ENCODE peak calls at places on chromosomes 6 and 20, in four cellular contexts. O is right cardiac atrium, T is heart left ventricle, B is ascending aorta. A is an unnamed sample.

GRCh38 chr6:75601608-75602163 is at the start of gene SENP6:
- DNase-seq in O (peak; percentile 86), T (peak; percentile 90), B (peak; percentile 18), A (peak; percentile 8)

GRCh38 chr6:89122625-89123024 is 4.8 kb upstream of the SRSF12 start:
- DNase-seq in O (no peak), T (no peak), B (no peak), A (no peak)

GRCh38 chr6:132382630-132383175 is 18.6 kb downstream of the MOXD1 start:
- DNase-seq in O (no peak), T (no peak), B (no peak), A (no peak)

GRCh38 chr6:40148882-40149573 is 214.8 kb upstream of the MOCS1 start:
- DNase-seq in O (no peak), T (no peak), B (no peak), A (no peak)

GRCh38 chr6:868212-868611 is 175.3 kb upstream of the EXOC2 start:
- DNase-seq in O (no peak), T (no peak), B (no peak), A (no peak)

GRCh38 chr6:19662911-19663310 is 174.3 kb upstream of the ID4 start:
- DNase-seq in O (no peak), T (no peak), B (no peak), A (no peak)

GRCh38 chr6:43723737-43724295 is 36.2 kb upstream of the MRPS18A start:
- DNase-seq in O (peak; percentile 67), T (peak; percentile 66), B (no peak), A (no peak)

GRCh38 chr6:92159046-92159445 is 1260.3 kb downstream of the EPHA7 start:
- DNase-seq in O (no peak), T (no peak), B (no peak), A (no peak)

GRCh38 chr6:55456016-55456415 is 123.0 kb downstream of the HMGCLL1 start:
- DNase-seq in O (no peak), T (no peak), B (no peak), A (no peak)

GRCh38 chr20:32841174-32841573 is 17.5 kb upstream of the EFCAB8 start:
- DNase-seq in O (no peak), T (no peak), B (no peak), A (no peak)

GRCh38 chr20:47258745-47259695 is 97.5 kb downstream of the ZMYND8 start:
- DNase-seq in O (peak; percentile 69), T (peak; percentile 83), B (no peak), A (peak; percentile 34)

GRCh38 chr6:167760979-167761793 is 65.5 kb upstream of the AFDN start:
- DNase-seq in O (peak; percentile 77), T (no peak), B (no peak), A (no peak)

GRCh38 chr6:112113371-112113770 is 26.0 kb downstream of the FAM229B start:
- DNase-seq in O (no peak), T (no peak), B (no peak), A (no peak)

GRCh38 chr20:555933-556332 is 12.3 kb upstream of the CSNK2A1 start:
- DNase-seq in O (no peak), T (peak; percentile 63), B (no peak), A (no peak)

GRCh38 chr6:22444335-22444734 is 125.0 kb upstream of the HDGFL1 start:
- DNase-seq in O (no peak), T (no peak), B (no peak), A (no peak)

GRCh38 chr20:4883546-4883945 is 117.8 kb downstream of the SLC23A2 start:
- DNase-seq in O (no peak), T (no peak), B (no peak), A (no peak)

GRCh38 chr6:139165324-139165723 is 30.4 kb downstream of the HECA start:
- DNase-seq in O (no peak), T (no peak), B (no peak), A (no peak)

GRCh38 chr6:170153436-170154319 is 137.2 kb downstream of the DLL1 start:
- DNase-seq in O (no peak), T (no peak), B (no peak), A (no peak)

GRCh38 chr20:46423882-46424482 is 17.6 kb upstream of the ELMO2 start:
- DNase-seq in O (no peak), T (no peak), B (no peak), A (no peak)

GRCh38 chr6:62286470-62286843 is 432 bp upstream of the KHDRBS2 start:
- DNase-seq in O (no peak), T (no peak), B (no peak), A (no peak)

GRCh38 chr6:44359973-44360372 is 17.5 kb downstream of the SPATS1 start:
- DNase-seq in O (no peak), T (no peak), B (no peak), A (no peak)

GRCh38 chr6:50062051-50062450 is 12.3 kb upstream of the DEFB112 start:
- DNase-seq in O (no peak), T (no peak), B (no peak), A (no peak)

GRCh38 chr6:28125396-28125795 is 987 bp downstream of the ZSCAN16 start:
- DNase-seq in O (no peak), T (no peak), B (no peak), A (no peak)

GRCh38 chr6:7644394-7644793 is 54.4 kb downstream of the SNRNP48 start:
- DNase-seq in O (no peak), T (no peak), B (no peak), A (peak; percentile 83)

GRCh38 chr20:1802385-1803215 is 92.6 kb upstream of the SIRPA start:
- DNase-seq in O (peak; percentile 79), T (peak; percentile 71), B (no peak), A (no peak)

GRCh38 chr20:31698803-31699718 is 23.6 kb downstream of the BCL2L1 start:
- DNase-seq in O (peak; percentile 23), T (peak; percentile 73), B (peak; percentile 69), A (peak; percentile 98)

GRCh38 chr20:45860573-45861011 is 3.2 kb downstream of the ZSWIM3 start:
- DNase-seq in O (no peak), T (no peak), B (no peak), A (no peak)

GRCh38 chr6:133966654-133967300 is 13.8 kb downstream of the TBPL1 start:
- DNase-seq in O (no peak), T (no peak), B (no peak), A (no peak)

GRCh38 chr6:83183082-83183828 is 9.8 kb downstream of the PGM3 start:
- DNase-seq in O (peak; percentile 50), T (peak; percentile 51), B (no peak), A (no peak)

GRCh38 chr6:26205625-26206574 is 118.7 kb downstream of the HFE start:
- DNase-seq in O (no peak), T (no peak), B (no peak), A (no peak)

GRCh38 chr6:14129572-14129971 is 12.0 kb downstream of the CD83 start:
- DNase-seq in O (peak; percentile 40), T (peak; percentile 54), B (no peak), A (no peak)

GRCh38 chr6:158068156-158068892 is 86.7 kb downstream of the SYNJ2 start:
- DNase-seq in O (no peak), T (no peak), B (no peak), A (no peak)

GRCh38 chr20:48098099-48098498 is 312.8 kb upstream of the SULF2 start:
- DNase-seq in O (no peak), T (no peak), B (no peak), A (no peak)

GRCh38 chr6:8006208-8006607 is 58.0 kb downstream of the BLOC1S5 start:
- DNase-seq in O (no peak), T (no peak), B (no peak), A (no peak)

GRCh38 chr6:105036371-105036770 is 79.5 kb downstream of the LIN28B start:
- DNase-seq in O (no peak), T (no peak), B (no peak), A (no peak)

GRCh38 chr6:133553652-133554051 is 312.5 kb downstream of the EYA4 start:
- DNase-seq in O (peak; percentile 22), T (peak; percentile 33), B (no peak), A (no peak)

GRCh38 chr6:14658909-14659561 is 541.5 kb downstream of the CD83 start:
- DNase-seq in O (no peak), T (no peak), B (no peak), A (no peak)

GRCh38 chr6:43705996-43706395 is 18.4 kb upstream of the MRPS18A start:
- DNase-seq in O (no peak), T (no peak), B (no peak), A (no peak)

GRCh38 chr6:147507162-147508072 is 1.1 kb upstream of the SAMD5 start:
- DNase-seq in O (peak; percentile 23), T (no peak), B (no peak), A (no peak)
- H3K27ac ChIP-seq in O (peak overlapping the region; percentile 53), T (peak overlapping the region; percentile 62), B (peak overlapping the region; percentile 57), A (no peak overlapping the region)

GRCh38 chr6:37007340-37008043 is 2.0 kb downstream of the FGD2 start:
- DNase-seq in O (peak; percentile 44), T (no peak), B (no peak), A (no peak)
- H3K27ac ChIP-seq in O (no peak overlapping the region), T (no peak overlapping the region), B (no peak overlapping the region), A (no peak overlapping the region)

GRCh38 chr20:39849664-39850063 is 839.4 kb downstream of the MAFB start:
- DNase-seq in O (peak; percentile 94), T (peak; percentile 93), B (peak; percentile 11), A (peak; percentile 68)

GRCh38 chr20:39851459-39851858 is 837.6 kb downstream of the MAFB start:
- DNase-seq in O (no peak), T (no peak), B (no peak), A (no peak)

GRCh38 chr20:39849171-39849570 is 839.9 kb downstream of the MAFB start:
- DNase-seq in O (no peak), T (no peak), B (no peak), A (no peak)

GRCh38 chr20:39850236-39850635 is 838.8 kb downstream of the MAFB start:
- DNase-seq in O (no peak), T (no peak), B (no peak), A (no peak)

GRCh38 chr20:39850821-39851330 is 838.2 kb downstream of the MAFB start:
- DNase-seq in O (no peak), T (no peak), B (no peak), A (no peak)
- H3K27ac ChIP-seq in O (no peak overlapping the region), T (peak overlapping the region; percentile 11), B (no peak overlapping the region), A (no peak overlapping the region)

GRCh38 chr6:36263390-36263789 is 6.5 kb upstream of the PNPLA1 start:
- DNase-seq in O (no peak), T (no peak), B (no peak), A (no peak)
- H3K27ac ChIP-seq in O (no peak overlapping the region), T (no peak overlapping the region), B (no peak overlapping the region), A (no peak overlapping the region)

A was measured in epithelial cell of prostate.